ENCODE peak calls at places on chromosomes 4 and X, in six cellular contexts. G, A, C, I, R and K are unnamed samples.

GRCh38 chr4:153684182-153685073 is at the start of gene TLR2:
- DNase-seq in A (peak), C (peak), G (peak), R (no peak), I (peak), K (peak)

GRCh38 chr4:2794707-2795557 is 2.0 kb downstream of the SH3BP2 start:
- DNase-seq in G (peak), A (no peak), I (peak), R (no peak), C (peak), K (peak)

GRCh38 chr4:168509786-168510185 is 12.9 kb downstream of the PALLD start:
- DNase-seq in C (no peak), I (no peak), A (no peak), R (no peak), G (peak), K (no peak)

GRCh38 chr4:1504786-1505500 is 98.7 kb upstream of the NKX1-1 start:
- DNase-seq in I (no peak), R (no peak), C (peak), G (no peak), A (no peak), K (no peak)

GRCh38 chr4:75584067-75584466 is 28.2 kb downstream of the ODAPH start:
- DNase-seq in R (no peak), I (no peak), C (no peak), A (no peak), G (no peak), K (no peak)

GRCh38 chrX:34659575-34659974 is 2.5 kb upstream of the TMEM47 start:
- DNase-seq in G (no peak), R (no peak), I (no peak), A (no peak), C (no peak), K (no peak)

GRCh38 chrX:10755477-10756334 is 135.3 kb upstream of the MID1 start:
- DNase-seq in G (peak), R (no peak), A (no peak), I (no peak), C (no peak), K (no peak)

GRCh38 chrX:152733261-152733975 is at the start of the genes CSAG1 and MAGEA12:
- DNase-seq in A (no peak), R (no peak), I (no peak), C (peak), G (no peak), K (no peak)

GRCh38 chr4:143396695-143397094 is 60.0 kb downstream of the GAB1 start:
- DNase-seq in G (no peak), I (no peak), R (no peak), A (no peak), C (no peak), K (no peak)

GRCh38 chr4:188295899-188296298 is 156.7 kb downstream of the TRIML1 start:
- DNase-seq in C (no peak), A (no peak), R (no peak), I (no peak), G (no peak), K (no peak)

GRCh38 chrX:70476934-70477733 is 32.5 kb downstream of the DLG3 start:
- DNase-seq in I (no peak), C (no peak), A (peak), R (no peak), G (peak), K (peak)

GRCh38 chr4:19748470-19748869 is 503.2 kb upstream of the SLIT2 start:
- DNase-seq in A (peak), I (no peak), R (no peak), C (no peak), G (no peak), K (no peak)

GRCh38 chr4:16032871-16033505 is 50.8 kb downstream of the PROM1 start:
- DNase-seq in C (no peak), A (no peak), I (no peak), G (no peak), R (no peak), K (no peak)

GRCh38 chrX:129655547-129656248 is 942 bp upstream of the APLN start:
- DNase-seq in A (peak), C (no peak), G (peak), I (no peak), R (no peak), K (no peak)

GRCh38 chrX:112865464-112866025 is 24.9 kb upstream of the AMOT start:
- DNase-seq in R (no peak), I (no peak), A (no peak), C (no peak), G (no peak), K (no peak)

GRCh38 chr4:8497762-8498161 is 57.2 kb downstream of the TRMT44 start:
- DNase-seq in A (no peak), G (no peak), R (no peak), I (no peak), C (no peak), K (no peak)

GRCh38 chrX:100819534-100819836 is 706 bp upstream of the CSTF2 start:
- DNase-seq in G (no peak), C (no peak), I (no peak), R (no peak), A (no peak), K (peak)

GRCh38 chrX:96689951-96690350 is 5.3 kb downstream of the DIAPH2 start:
- DNase-seq in I (no peak), R (no peak), C (no peak), A (no peak), G (no peak), K (no peak)

GRCh38 chrX:55220119-55220794 is at the start of gene PAGE5:
- DNase-seq in A (no peak), I (no peak), C (no peak), R (no peak), G (no peak), K (no peak)

GRCh38 chrX:153628665-153629064 is 18.3 kb upstream of the DUSP9 start:
- DNase-seq in I (peak), R (no peak), G (no peak), A (no peak), C (no peak), K (peak)

GRCh38 chr4:52932586-52933482 is 70.7 kb downstream of the RASL11B start:
- DNase-seq in R (no peak), G (no peak), I (no peak), C (no peak), A (no peak), K (no peak)

GRCh38 chr4:158750379-158750778 is 18.4 kb upstream of the FNIP2 start:
- DNase-seq in G (no peak), R (no peak), A (no peak), I (no peak), C (no peak), K (no peak)

GRCh38 chr4:147110968-147111367 is 165.3 kb upstream of the TTC29 start:
- DNase-seq in R (no peak), A (no peak), I (no peak), C (no peak), G (no peak), K (no peak)

GRCh38 chr4:44629280-44629866 is 22.1 kb downstream of the YIPF7 start:
- DNase-seq in A (no peak), G (peak), R (peak), C (no peak), I (no peak), K (no peak)

GRCh38 chr4:161581262-161581661 is 582.5 kb downstream of the FSTL5 start:
- DNase-seq in R (peak), C (no peak), I (no peak), A (no peak), G (peak), K (no peak)

GRCh38 chrX:111352424-111352823 is 59.6 kb downstream of the DCX start:
- DNase-seq in I (no peak), C (no peak), A (peak), G (no peak), R (no peak), K (no peak)

GRCh38 chr4:110793381-110793801 is 170.5 kb upstream of the PITX2 start:
- DNase-seq in I (no peak), R (no peak), G (no peak), A (no peak), C (no peak), K (no peak)

GRCh38 chr4:7973545-7973981 is 33.9 kb upstream of the AFAP1 start:
- DNase-seq in R (no peak), I (no peak), C (no peak), A (peak), G (no peak), K (no peak)

GRCh38 chrX:150897371-150898319 is 823 bp downstream of the CD99L2 start:
- DNase-seq in C (peak), G (peak), A (no peak), I (no peak), R (no peak), K (peak)

GRCh38 chrX:139825618-139826017 is 107.2 kb downstream of the ATP11C start:
- DNase-seq in I (no peak), G (no peak), C (no peak), A (no peak), R (no peak), K (no peak)

GRCh38 chr4:25223770-25224375 is 10.0 kb upstream of the PI4K2B start:
- DNase-seq in C (no peak), I (no peak), A (no peak), R (no peak), G (peak), K (no peak)
- H3K4me3 ChIP-seq in C (no peak), I (no peak), A (no peak), R (no peak), G (no peak), K (no peak)

GRCh38 chr4:67700874-67701850 is at the start of gene UBA6:
- DNase-seq in C (peak), A (peak), R (peak), G (peak), I (peak), K (peak)
- TF ChIP-seq POLR2A in C (no peak), A (no peak), R (peak), G (peak), I (peak), K (peak)

GRCh38 chr4:165627128-165627527 is 245.9 kb upstream of the TLL1 start:
- DNase-seq in C (no peak), G (no peak), A (no peak), R (no peak), I (no peak), K (no peak)
- H3K4me3 ChIP-seq in C (no peak), G (no peak), A (no peak), R (no peak), I (no peak), K (no peak)

DNA sequence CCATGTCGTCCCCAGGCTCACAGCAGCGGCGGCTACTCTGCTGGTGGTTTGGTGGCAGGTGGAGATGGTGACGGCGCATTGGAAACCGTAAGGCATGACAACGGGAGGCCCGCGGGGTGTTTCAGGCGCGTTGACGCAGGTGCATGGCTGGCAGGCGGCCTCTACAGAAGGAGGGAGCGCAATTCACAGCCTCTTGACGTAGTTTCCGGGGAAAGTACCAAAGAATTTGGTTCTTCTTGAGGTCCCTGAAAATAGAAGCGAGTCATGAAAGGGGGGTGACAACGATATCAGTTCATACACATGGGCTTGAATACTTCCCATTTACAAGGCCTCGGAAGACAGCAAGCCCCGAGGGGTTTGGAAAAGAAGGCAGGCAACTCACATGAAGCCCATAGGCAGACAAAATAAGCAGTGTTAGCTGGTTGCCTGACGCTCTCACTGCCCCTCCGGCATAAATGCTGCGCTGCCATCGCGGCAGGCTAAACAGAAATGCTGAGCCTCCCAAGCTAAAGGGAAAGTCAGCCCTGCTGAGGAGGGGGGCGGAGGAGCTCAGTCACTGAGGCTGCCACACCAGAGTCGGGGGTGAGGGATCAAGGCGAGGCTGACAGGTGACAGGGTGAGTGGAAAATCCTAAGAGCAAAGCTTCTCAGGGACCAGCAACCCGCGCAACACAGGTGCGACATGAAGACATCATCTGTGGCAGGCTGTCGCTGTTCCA is 52.3 kb upstream of the PDLIM3 start:
- DNase-seq in I (no peak), A (no peak), C (peak), G (no peak), R (peak), K (no peak)
- TF ChIP-seq POLR2A in I (no peak), A (no peak), C (no peak), G (no peak), R (peak), K (no peak)

GRCh38 chr4:4803216-4803903 is 56.1 kb upstream of the MSX1 start:
- DNase-seq in A (no peak), G (no peak), C (no peak), R (no peak), I (no peak), K (no peak)
- H3K4me3 ChIP-seq in A (no peak), G (no peak), C (no peak), R (no peak), I (no peak), K (no peak)

DNA sequence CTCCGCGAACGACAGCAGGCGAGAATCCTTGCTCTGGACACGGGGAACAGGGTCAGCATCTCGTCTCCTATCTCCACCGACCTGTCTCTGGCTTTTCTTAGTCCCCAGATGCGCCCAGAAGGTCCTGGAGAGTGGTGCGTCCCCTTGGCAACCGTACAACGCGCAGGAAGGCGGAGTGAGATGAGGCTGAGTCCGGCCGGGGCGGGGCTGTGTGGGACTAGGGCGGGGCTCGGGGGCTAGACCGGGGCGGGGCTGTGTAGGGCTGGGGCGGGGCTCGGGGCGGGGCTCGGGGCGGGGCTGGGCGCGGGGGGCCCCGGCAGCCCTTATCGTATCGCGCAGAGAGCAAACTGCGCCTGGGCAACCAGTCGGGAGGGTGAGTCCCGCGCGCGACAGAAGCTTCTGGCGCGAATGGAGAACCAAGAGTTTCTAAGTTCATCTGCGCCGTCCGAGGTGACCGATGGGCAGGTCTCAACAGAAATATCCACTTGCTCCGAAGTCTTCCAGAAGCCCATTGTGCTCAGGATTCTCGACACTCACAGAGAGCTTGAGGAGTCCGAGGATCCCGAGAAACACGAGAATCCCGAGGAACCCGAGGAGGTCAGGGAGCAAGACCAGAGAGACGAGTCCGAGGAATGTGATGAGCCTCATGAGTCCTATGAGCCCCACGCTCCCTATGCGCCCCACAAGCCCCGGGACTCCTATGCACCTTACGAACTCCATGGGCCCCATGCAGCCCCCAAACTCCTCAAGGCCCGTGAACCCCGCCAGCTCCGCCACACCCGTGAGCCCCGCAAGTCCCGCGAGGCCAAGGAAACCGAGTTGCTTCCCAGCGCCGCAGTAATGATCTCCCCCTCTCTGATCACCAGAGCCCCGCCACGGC is 24.9 kb downstream of the ARL9 start:
- DNase-seq in I (peak), R (no peak), A (peak), G (peak), C (peak), K (peak)
- TF ChIP-seq POLR2A in I (no peak), R (no peak), A (no peak), G (no peak), C (no peak), K (no peak)

GRCh38 chr4:22514001-22514400 is 1.9 kb downstream of the ADGRA3 start:
- DNase-seq in R (no peak), G (no peak), A (no peak), C (no peak), I (no peak), K (no peak)
- H3K4me3 ChIP-seq in R (no peak), G (no peak), A (peak), C (no peak), I (peak), K (no peak)

DNA sequence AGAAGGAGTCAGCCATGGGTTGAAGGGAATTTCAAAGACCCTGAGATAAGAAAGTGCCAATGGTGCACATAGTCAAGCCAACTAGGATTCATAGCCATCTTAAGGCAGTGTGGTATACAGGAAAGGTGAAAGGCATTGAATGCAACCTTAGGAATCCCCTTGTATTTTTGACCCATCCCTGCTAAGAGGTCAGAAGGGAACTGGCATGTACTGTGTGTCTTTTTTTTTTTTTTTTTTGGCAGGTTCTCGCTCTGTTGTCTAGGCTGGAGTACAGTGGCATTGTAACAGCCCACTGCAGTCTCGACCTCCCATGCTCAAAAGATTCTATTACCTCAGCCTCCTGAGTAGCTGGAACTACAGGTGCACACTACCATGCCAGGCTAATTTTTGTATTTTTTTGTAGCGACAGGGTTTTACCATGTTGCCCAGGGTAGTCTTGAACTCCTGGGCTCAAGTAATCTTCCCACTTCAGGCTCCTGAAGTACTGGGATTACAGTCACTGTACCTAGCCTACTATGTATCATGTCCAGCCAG is 40.8 kb downstream of the VSIG4 start:
- DNase-seq in R (no peak), I (no peak), G (peak), A (no peak), C (no peak), K (no peak)
- TF ChIP-seq POLR2A in R (no peak), I (no peak), G (no peak), A (no peak), C (no peak), K (no peak)

DNA sequence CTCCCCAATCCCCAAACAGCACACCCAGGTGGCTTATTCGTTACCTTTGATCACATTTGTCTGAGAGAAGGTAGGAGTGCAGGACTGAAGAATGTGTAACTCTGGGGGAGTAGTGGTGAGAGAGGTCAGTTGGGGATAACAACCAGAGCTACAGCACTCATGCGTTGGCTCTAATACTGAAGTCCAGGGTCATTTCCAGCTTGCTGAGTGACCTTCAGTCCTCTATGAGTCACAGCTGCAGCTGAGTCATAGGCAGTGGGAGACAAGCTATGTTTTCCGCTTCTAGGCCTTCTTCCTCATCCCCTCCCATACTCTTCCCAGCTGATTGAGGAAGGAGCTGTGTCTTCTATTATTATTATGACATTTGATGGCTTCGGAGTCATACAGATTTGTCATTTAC is 31.6 kb upstream of the CT47C1 start:
- DNase-seq in C (no peak), R (no peak), I (no peak), A (peak), G (peak), K (peak)
- H3K4me3 ChIP-seq in C (no peak), R (no peak), I (no peak), A (no peak), G (no peak), K (no peak)

GRCh38 chr4:102521570-102522553 is 20.7 kb downstream of the NFKB1 start:
- DNase-seq in R (no peak), I (no peak), G (no peak), C (no peak), A (no peak), K (no peak)

GRCh38 chr4:102525556-102525955 is 24.4 kb downstream of the NFKB1 start:
- DNase-seq in G (no peak), A (no peak), I (no peak), C (no peak), R (no peak), K (no peak)

GRCh38 chr4:102526532-102526931 is 25.4 kb downstream of the NFKB1 start:
- DNase-seq in G (no peak), C (no peak), I (no peak), A (no peak), R (no peak), K (no peak)

GRCh38 chr4:102525099-102525498 is 23.9 kb downstream of the NFKB1 start:
- DNase-seq in A (no peak), C (no peak), R (no peak), I (no peak), G (peak), K (no peak)

GRCh38 chr4:102524691-102525090 is 23.5 kb downstream of the NFKB1 start:
- DNase-seq in R (no peak), A (no peak), I (no peak), G (no peak), C (no peak), K (no peak)
- TF ChIP-seq POLR2A in R (no peak), A (no peak), I (no peak), G (no peak), C (no peak), K (no peak)